ENCODE peak calls at places on chromosome 7, in nine cellular contexts. One of them, this sample, is unnamed.

GRCh38 chr7:49630513-49630912 is 142.9 kb upstream of the VWC2 start:
- DNase-seq in A549: no peak
- DNase-seq in psoas muscle: no peak
- DNase-seq in spleen: no peak
- DNase-seq in neuronal stem cell: no peak
- DNase-seq in right lobe of liver: no peak
- DNase-seq in Peyer's patch: no peak
- DNase-seq in heart left ventricle: peak; percentile 58
- DNase-seq in sigmoid colon: no peak
- DNase-seq in this sample: no peak

GRCh38 chr7:108808556-108808955 is 238.9 kb downstream of the DNAJB9 start:
- DNase-seq in A549: no peak
- DNase-seq in psoas muscle: no peak
- DNase-seq in spleen: no peak
- DNase-seq in neuronal stem cell: no peak
- DNase-seq in right lobe of liver: no peak
- DNase-seq in Peyer's patch: no peak
- DNase-seq in heart left ventricle: no peak
- DNase-seq in sigmoid colon: no peak
- DNase-seq in this sample: no peak

GRCh38 chr7:151706568-151707469 is 170.1 kb downstream of the PRKAG2 start:
- DNase-seq in A549: no peak
- DNase-seq in psoas muscle: no peak
- DNase-seq in spleen: no peak
- DNase-seq in neuronal stem cell: no peak
- DNase-seq in right lobe of liver: no peak
- DNase-seq in Peyer's patch: no peak
- DNase-seq in heart left ventricle: no peak
- DNase-seq in sigmoid colon: no peak
- DNase-seq in this sample: peak; percentile 32

GRCh38 chr7:69603937-69604494 is 5.7 kb downstream of the AUTS2 start:
- DNase-seq in A549: no peak
- DNase-seq in psoas muscle: no peak
- DNase-seq in spleen: no peak
- DNase-seq in neuronal stem cell: no peak
- DNase-seq in right lobe of liver: no peak
- DNase-seq in Peyer's patch: no peak
- DNase-seq in heart left ventricle: no peak
- DNase-seq in sigmoid colon: no peak
- DNase-seq in this sample: no peak

GRCh38 chr7:17448479-17449423 is 150.3 kb downstream of the AHR start:
- DNase-seq in A549: no peak
- DNase-seq in psoas muscle: no peak
- DNase-seq in spleen: no peak
- DNase-seq in neuronal stem cell: no peak
- DNase-seq in right lobe of liver: no peak
- DNase-seq in Peyer's patch: no peak
- DNase-seq in heart left ventricle: no peak
- DNase-seq in sigmoid colon: no peak
- DNase-seq in this sample: no peak

GRCh38 chr7:82624337-82624736 is 180.8 kb upstream of the CACNA2D1 start:
- DNase-seq in A549: no peak
- DNase-seq in psoas muscle: no peak
- DNase-seq in spleen: no peak
- DNase-seq in neuronal stem cell: no peak
- DNase-seq in right lobe of liver: no peak
- DNase-seq in Peyer's patch: no peak
- DNase-seq in heart left ventricle: no peak
- DNase-seq in sigmoid colon: no peak
- DNase-seq in this sample: peak; percentile 72

GRCh38 chr7:81415181-81415580 is 354.7 kb downstream of the HGF start:
- DNase-seq in A549: no peak
- DNase-seq in psoas muscle: no peak
- DNase-seq in spleen: no peak
- DNase-seq in neuronal stem cell: no peak
- DNase-seq in right lobe of liver: no peak
- DNase-seq in Peyer's patch: no peak
- DNase-seq in heart left ventricle: no peak
- DNase-seq in sigmoid colon: no peak
- DNase-seq in this sample: no peak

GRCh38 chr7:37150180-37150579 is 298.5 kb downstream of the ELMO1 start:
- DNase-seq in A549: no peak
- DNase-seq in psoas muscle: no peak
- DNase-seq in spleen: no peak
- DNase-seq in neuronal stem cell: no peak
- DNase-seq in right lobe of liver: no peak
- DNase-seq in Peyer's patch: no peak
- DNase-seq in heart left ventricle: no peak
- DNase-seq in sigmoid colon: no peak
- DNase-seq in this sample: no peak

GRCh38 chr7:100604976-100605911 is 3.1 kb downstream of the PCOLCE start:
- DNase-seq in A549: peak; percentile 74
- DNase-seq in psoas muscle: peak; percentile 35
- DNase-seq in spleen: peak; percentile 86
- DNase-seq in neuronal stem cell: no peak
- DNase-seq in right lobe of liver: peak; percentile 77
- DNase-seq in Peyer's patch: peak; percentile 71
- DNase-seq in heart left ventricle: peak; percentile 45
- DNase-seq in sigmoid colon: peak; percentile 80
- DNase-seq in this sample: no peak

GRCh38 chr7:43878867-43879266 is 9.6 kb upstream of the MRPS24 start:
- DNase-seq in A549: no peak
- DNase-seq in psoas muscle: no peak
- DNase-seq in spleen: no peak
- DNase-seq in neuronal stem cell: no peak
- DNase-seq in right lobe of liver: no peak
- DNase-seq in Peyer's patch: no peak
- DNase-seq in heart left ventricle: no peak
- DNase-seq in sigmoid colon: no peak
- DNase-seq in this sample: no peak

GRCh38 chr7:24882989-24883631 is 96.9 kb downstream of the OSBPL3 start:
- DNase-seq in A549: no peak
- DNase-seq in psoas muscle: peak; percentile 72
- DNase-seq in spleen: no peak
- DNase-seq in neuronal stem cell: no peak
- DNase-seq in right lobe of liver: no peak
- DNase-seq in Peyer's patch: no peak
- DNase-seq in heart left ventricle: peak; percentile 33
- DNase-seq in sigmoid colon: peak; percentile 75
- DNase-seq in this sample: no peak

GRCh38 chr7:148925836-148926235 is 41.7 kb upstream of the EZH2 start:
- DNase-seq in A549: no peak
- DNase-seq in psoas muscle: no peak
- DNase-seq in spleen: no peak
- DNase-seq in neuronal stem cell: no peak
- DNase-seq in right lobe of liver: no peak
- DNase-seq in Peyer's patch: no peak
- DNase-seq in heart left ventricle: no peak
- DNase-seq in sigmoid colon: no peak
- DNase-seq in this sample: no peak

GRCh38 chr7:129376076-129376777 is 58.0 kb upstream of the STRIP2 start:
- DNase-seq in A549: peak; percentile 65
- DNase-seq in psoas muscle: no peak
- DNase-seq in spleen: no peak
- DNase-seq in neuronal stem cell: no peak
- DNase-seq in right lobe of liver: no peak
- DNase-seq in Peyer's patch: no peak
- DNase-seq in heart left ventricle: no peak
- DNase-seq in sigmoid colon: no peak
- DNase-seq in this sample: peak; percentile 42

GRCh38 chr7:98135984-98136383 is 29.3 kb downstream of the LMTK2 start:
- DNase-seq in A549: no peak
- DNase-seq in psoas muscle: no peak
- DNase-seq in spleen: no peak
- DNase-seq in neuronal stem cell: no peak
- DNase-seq in right lobe of liver: no peak
- DNase-seq in Peyer's patch: no peak
- DNase-seq in heart left ventricle: no peak
- DNase-seq in sigmoid colon: no peak
- DNase-seq in this sample: no peak

GRCh38 chr7:49670991-49671390 is 102.4 kb upstream of the VWC2 start:
- DNase-seq in A549: peak; percentile 5
- DNase-seq in psoas muscle: no peak
- DNase-seq in spleen: no peak
- DNase-seq in neuronal stem cell: no peak
- DNase-seq in right lobe of liver: no peak
- DNase-seq in Peyer's patch: no peak
- DNase-seq in heart left ventricle: no peak
- DNase-seq in sigmoid colon: no peak
- DNase-seq in this sample: no peak

GRCh38 chr7:130993671-130994365 is 259.8 kb upstream of the KLF14 start:
- DNase-seq in A549: no peak
- DNase-seq in psoas muscle: no peak
- DNase-seq in spleen: no peak
- DNase-seq in neuronal stem cell: no peak
- DNase-seq in right lobe of liver: no peak
- DNase-seq in Peyer's patch: no peak
- DNase-seq in heart left ventricle: no peak
- DNase-seq in sigmoid colon: no peak
- DNase-seq in this sample: no peak

GRCh38 chr7:130996841-130997231 is 262.8 kb upstream of the KLF14 start:
- DNase-seq in A549: no peak
- DNase-seq in psoas muscle: no peak
- DNase-seq in spleen: peak; percentile 80
- DNase-seq in neuronal stem cell: no peak
- DNase-seq in right lobe of liver: no peak
- DNase-seq in Peyer's patch: peak; percentile 70
- DNase-seq in heart left ventricle: no peak
- DNase-seq in sigmoid colon: no peak
- DNase-seq in this sample: peak; percentile 61

GRCh38 chr7:130995252-130996081 is 261.5 kb upstream of the KLF14 start:
- DNase-seq in A549: no peak
- DNase-seq in psoas muscle: no peak
- DNase-seq in spleen: no peak
- DNase-seq in neuronal stem cell: no peak
- DNase-seq in right lobe of liver: no peak
- DNase-seq in Peyer's patch: no peak
- DNase-seq in heart left ventricle: no peak
- DNase-seq in sigmoid colon: no peak
- DNase-seq in this sample: peak; percentile 81

GRCh38 chr7:130994378-130995115 is 260.5 kb upstream of the KLF14 start:
- DNase-seq in A549: no peak
- DNase-seq in psoas muscle: peak; percentile 61
- DNase-seq in spleen: no peak
- DNase-seq in neuronal stem cell: no peak
- DNase-seq in right lobe of liver: peak; percentile 59
- DNase-seq in Peyer's patch: no peak
- DNase-seq in heart left ventricle: peak; percentile 48
- DNase-seq in sigmoid colon: no peak
- DNase-seq in this sample: no peak

DNA sequence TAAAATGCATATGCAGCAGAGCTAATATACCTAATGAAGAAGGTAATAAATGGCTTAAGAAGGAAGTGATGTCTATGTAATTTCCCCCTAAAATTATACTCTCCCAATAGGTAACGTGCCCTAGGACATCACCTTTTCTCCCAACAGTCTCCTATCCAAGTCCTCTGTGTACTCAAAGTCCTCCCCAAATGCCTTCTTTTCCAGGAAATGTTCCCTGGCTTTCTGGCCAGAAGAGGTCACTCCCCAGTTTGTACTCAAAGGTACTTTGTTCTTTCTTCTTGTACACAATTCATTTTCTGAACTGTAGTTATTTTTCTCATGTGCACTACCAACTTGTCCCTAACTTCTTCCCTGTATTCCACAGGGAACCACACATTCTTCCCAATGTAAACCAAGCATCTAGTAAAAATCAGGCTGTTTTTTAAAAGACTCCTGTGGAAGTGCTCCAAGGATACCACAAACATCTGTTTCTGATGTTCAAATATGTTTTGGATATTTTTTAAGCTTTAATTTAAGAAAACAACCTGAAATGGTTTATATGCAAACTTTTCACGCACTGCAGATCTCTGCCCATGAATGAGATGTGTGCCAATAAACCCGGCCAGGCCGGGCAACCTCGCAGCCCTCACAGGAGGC is 262.3 kb upstream of the KLF14 start:
- DNase-seq in A549: no peak
- DNase-seq in psoas muscle: no peak
- DNase-seq in spleen: no peak
- DNase-seq in neuronal stem cell: no peak
- DNase-seq in right lobe of liver: no peak
- DNase-seq in Peyer's patch: no peak
- DNase-seq in heart left ventricle: no peak
- DNase-seq in sigmoid colon: no peak
- DNase-seq in this sample: no peak
- H3K4me1 ChIP-seq in A549: peaks cover 61% of the 10 kb centered on the region
- H3K4me1 ChIP-seq in psoas muscle: peaks cover 79% of the 10 kb centered on the region
- H3K4me1 ChIP-seq in spleen: peaks cover 99% of the 10 kb centered on the region
- H3K4me1 ChIP-seq in neuronal stem cell: peaks cover 2% of the 10 kb centered on the region
- H3K4me1 ChIP-seq in right lobe of liver: peaks cover 45% of the 10 kb centered on the region
- H3K4me1 ChIP-seq in Peyer's patch: peaks cover 60% of the 10 kb centered on the region
- H3K4me1 ChIP-seq in heart left ventricle: peaks cover 51% of the 10 kb centered on the region
- H3K4me1 ChIP-seq in sigmoid colon: peaks cover 69% of the 10 kb centered on the region
- H3K4me1 ChIP-seq in this sample: peaks cover 57% of the 10 kb centered on the region

DNA sequence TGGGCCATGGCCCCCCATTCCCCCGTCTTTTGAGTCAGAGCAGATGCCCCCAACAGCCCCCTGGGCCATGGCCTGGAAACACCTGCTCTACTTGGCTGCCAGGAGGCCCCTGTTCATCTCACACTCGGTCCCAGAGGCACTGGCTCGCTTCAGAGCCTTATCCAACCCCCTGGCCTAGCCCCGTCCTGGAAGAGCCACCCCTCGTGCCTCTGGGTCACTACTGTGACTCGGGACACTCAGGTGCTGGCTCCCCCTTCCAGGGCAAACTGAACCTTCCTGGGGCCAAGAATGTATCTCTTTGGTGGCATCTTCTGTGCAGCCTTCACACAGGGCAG is 7.0 kb downstream of the POLR2J start:
- DNase-seq in A549: no peak
- DNase-seq in psoas muscle: peak; percentile 9
- DNase-seq in spleen: peak; percentile 68
- DNase-seq in neuronal stem cell: no peak
- DNase-seq in right lobe of liver: peak; percentile 16
- DNase-seq in Peyer's patch: no peak
- DNase-seq in heart left ventricle: no peak
- DNase-seq in sigmoid colon: no peak
- DNase-seq in this sample: no peak
- H3K27ac ChIP-seq in A549: no peak overlapping the region
- H3K27ac ChIP-seq in psoas muscle: no peak overlapping the region
- H3K27ac ChIP-seq in spleen: no peak overlapping the region
- H3K27ac ChIP-seq in neuronal stem cell: no peak overlapping the region
- H3K27ac ChIP-seq in right lobe of liver: no peak overlapping the region
- H3K27ac ChIP-seq in Peyer's patch: no peak overlapping the region
- H3K27ac ChIP-seq in heart left ventricle: no peak overlapping the region
- H3K27ac ChIP-seq in sigmoid colon: no peak overlapping the region
- H3K27ac ChIP-seq in this sample: no peak overlapping the region

GRCh38 chr7:142438923-142439515 is 181.2 kb upstream of the PRSS58 start:
- DNase-seq in A549: no peak
- DNase-seq in psoas muscle: no peak
- DNase-seq in spleen: no peak
- DNase-seq in neuronal stem cell: no peak
- DNase-seq in right lobe of liver: no peak
- DNase-seq in Peyer's patch: no peak
- DNase-seq in heart left ventricle: no peak
- DNase-seq in sigmoid colon: no peak
- DNase-seq in this sample: no peak
- H3K4me1 ChIP-seq in A549: peaks cover 10% of the 10 kb centered on the region
- H3K4me1 ChIP-seq in psoas muscle: no peaks in the 10 kb centered on the region
- H3K4me1 ChIP-seq in spleen: peaks cover 64% of the 10 kb centered on the region
- H3K4me1 ChIP-seq in neuronal stem cell: no peaks in the 10 kb centered on the region
- H3K4me1 ChIP-seq in right lobe of liver: no peaks in the 10 kb centered on the region
- H3K4me1 ChIP-seq in Peyer's patch: no peaks in the 10 kb centered on the region
- H3K4me1 ChIP-seq in heart left ventricle: no peaks in the 10 kb centered on the region
- H3K4me1 ChIP-seq in sigmoid colon: no peaks in the 10 kb centered on the region
- H3K4me1 ChIP-seq in this sample: peaks cover 10% of the 10 kb centered on the region

GRCh38 chr7:92340016-92340415 is 94.2 kb downstream of the ANKIB1 start:
- DNase-seq in A549: no peak
- DNase-seq in psoas muscle: no peak
- DNase-seq in spleen: no peak
- DNase-seq in neuronal stem cell: no peak
- DNase-seq in right lobe of liver: no peak
- DNase-seq in Peyer's patch: no peak
- DNase-seq in heart left ventricle: no peak
- DNase-seq in sigmoid colon: no peak
- DNase-seq in this sample: no peak
- H3K27ac ChIP-seq in A549: no peak overlapping the region
- H3K27ac ChIP-seq in psoas muscle: no peak overlapping the region
- H3K27ac ChIP-seq in spleen: no peak overlapping the region
- H3K27ac ChIP-seq in neuronal stem cell: no peak overlapping the region
- H3K27ac ChIP-seq in right lobe of liver: no peak overlapping the region
- H3K27ac ChIP-seq in Peyer's patch: no peak overlapping the region
- H3K27ac ChIP-seq in heart left ventricle: no peak overlapping the region
- H3K27ac ChIP-seq in sigmoid colon: no peak overlapping the region
- H3K27ac ChIP-seq in this sample: no peak overlapping the region